ENCODE peak calls at places on chromosomes 3 and 15, in four cellular contexts. G is GM12878, E is H1, I is HepG2. V is an unnamed sample.

GRCh38 chr3:182862159-182862860 is 69.0 kb downstream of the ATP11B start:
- DNase-seq in E (no peak), I (no peak), G (no peak), V (no peak)

GRCh38 chr3:40350529-40350928 is 36.5 kb upstream of the ENTPD3 start:
- DNase-seq in E (no peak), I (no peak), G (no peak), V (no peak)

GRCh38 chr3:153927107-153927506 is 194.1 kb upstream of the ARHGEF26 start:
- DNase-seq in G (peak), E (no peak), I (no peak), V (peak)

GRCh38 chr3:172666873-172667694 is 43.8 kb downstream of the NCEH1 start:
- DNase-seq in I (peak), E (no peak), G (no peak), V (peak)

GRCh38 chr3:78244136-78244535 is 1204.2 kb downstream of the ROBO2 start:
- DNase-seq in G (no peak), E (no peak), I (no peak), V (no peak)

GRCh38 chr15:82045179-82045891 is 483 bp downstream of the MEX3B start:
- DNase-seq in I (no peak), E (no peak), G (no peak), V (peak)

GRCh38 chr3:134430950-134431445 is 54.8 kb downstream of the ANAPC13 start:
- DNase-seq in E (no peak), I (no peak), G (no peak), V (no peak)

GRCh38 chr3:59006791-59007517 is 42.9 kb downstream of the CFAP20DC start:
- DNase-seq in E (no peak), G (no peak), I (no peak), V (no peak)

GRCh38 chr15:58221591-58222241 is 83.5 kb downstream of the AQP9 start:
- DNase-seq in E (no peak), G (no peak), I (peak), V (peak)

GRCh38 chr3:130699765-130700164 is 46.9 kb downstream of the PIK3R4 start:
- DNase-seq in E (no peak), I (peak), G (no peak), V (peak)

GRCh38 chr3:157135671-157136396 is 24.1 kb downstream of the CCNL1 start:
- DNase-seq in E (no peak), G (no peak), I (peak), V (no peak)
- TF ChIP-seq SP1 in E (no peak), G (no peak), I (no peak), V (no peak)

DNA sequence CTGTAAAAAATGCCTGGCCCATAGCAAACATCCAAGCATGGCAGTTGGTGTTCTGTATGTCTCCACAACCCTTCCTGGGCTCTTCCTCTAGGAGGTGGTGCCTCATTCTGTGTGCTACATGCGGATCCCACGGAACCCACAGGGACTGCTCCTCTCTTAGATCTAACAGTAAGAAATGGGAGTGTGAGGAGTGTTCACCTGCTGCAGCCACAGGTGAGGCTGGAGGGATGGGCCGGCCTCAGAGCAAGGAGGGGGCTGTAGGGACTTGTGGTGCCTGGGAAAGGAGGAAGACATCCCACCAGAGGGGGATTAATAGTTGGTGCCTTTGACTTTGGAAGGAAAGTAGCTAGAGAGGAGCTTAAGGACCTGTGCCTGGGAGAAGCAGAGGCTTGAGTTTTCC is 22.2 kb downstream of the SEMA3G start:
- DNase-seq in E (no peak), G (no peak), I (no peak), V (no peak)
- TF ChIP-seq SUZ12 in E (no peak), G (no peak), I (no peak), V (no peak)

DNA sequence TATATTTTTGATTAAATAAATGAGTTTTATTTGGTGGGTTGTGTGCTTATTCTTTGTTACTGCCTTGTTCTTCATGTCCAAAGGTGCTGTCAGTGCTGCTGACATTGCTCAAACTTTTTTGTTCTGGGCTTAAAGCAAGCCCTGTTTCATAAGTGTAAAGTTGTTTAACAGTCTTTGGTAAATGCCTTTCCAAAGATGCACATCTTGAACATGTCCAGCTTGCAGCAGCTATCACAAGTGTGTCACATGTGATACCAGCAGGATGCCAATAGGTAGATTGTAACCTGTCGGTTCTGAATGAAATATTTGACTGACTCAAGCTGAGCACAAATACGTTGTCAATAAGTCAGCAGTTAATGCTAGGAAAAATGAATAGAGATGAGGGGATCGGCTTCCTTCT is 986.3 kb downstream of the TUSC7 start:
- DNase-seq in I (no peak), G (no peak), E (no peak), V (no peak)
- TF ChIP-seq SP1 in I (no peak), G (no peak), E (no peak), V (no peak)

GRCh38 chr15:26260517-26261133 is 397.5 kb upstream of the ATP10A start:
- DNase-seq in E (peak), I (peak), G (no peak), V (peak)
- TF ChIP-seq SUZ12 in E (no peak), I (no peak), G (no peak), V (no peak)

DNA sequence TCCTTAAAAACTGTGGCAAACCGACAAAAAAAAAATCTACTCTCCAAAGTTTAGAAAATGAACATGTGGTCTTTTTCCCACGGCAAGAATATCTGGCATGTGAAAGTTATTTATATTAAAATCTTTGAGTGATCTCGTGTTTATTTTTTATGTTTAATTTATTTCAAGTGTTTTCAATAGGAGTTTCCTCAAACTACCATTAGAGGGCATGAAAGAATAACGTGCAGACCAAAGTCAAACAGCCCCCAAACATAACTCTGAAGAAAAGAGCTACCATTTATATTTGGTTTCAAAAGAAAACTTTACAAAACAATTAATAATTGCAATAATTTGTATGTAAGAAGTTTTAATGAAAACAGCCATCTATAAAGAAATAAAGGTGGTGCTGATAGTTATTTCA is 286.3 kb downstream of the ZIC4 start:
- DNase-seq in I (peak), G (no peak), E (no peak), V (peak)
- TF ChIP-seq SP1 in I (no peak), G (no peak), E (no peak), V (no peak)

GRCh38 chr15:42785569-42785968 is 48.6 kb upstream of the CDAN1 start:
- DNase-seq in I (no peak), G (no peak), E (no peak), V (no peak)
- TF ChIP-seq SUZ12 in I (no peak), G (no peak), E (no peak), V (no peak)

GRCh38 chr15:77548608-77549551 is 83.8 kb downstream of the LINGO1 start:
- DNase-seq in I (no peak), E (no peak), G (no peak), V (no peak)

GRCh38 chr15:77549552-77550274 is 83.0 kb downstream of the LINGO1 start:
- DNase-seq in I (no peak), E (no peak), G (no peak), V (no peak)

GRCh38 chr15:77547801-77548607 is 84.7 kb downstream of the LINGO1 start:
- DNase-seq in I (no peak), G (no peak), E (no peak), V (no peak)

GRCh38 chr15:77552066-77552465 is 80.6 kb downstream of the LINGO1 start:
- DNase-seq in I (no peak), G (no peak), E (no peak), V (no peak)

GRCh38 chr15:77550275-77551251 is 82.1 kb downstream of the LINGO1 start:
- DNase-seq in G (no peak), E (no peak), I (no peak), V (no peak)
- TF ChIP-seq SP1 in G (no peak), E (no peak), I (no peak), V (no peak)

GRCh38 chr3:145981057-145981456 is 179.9 kb downstream of the PLOD2 start:
- DNase-seq in G (no peak), I (no peak), E (no peak), V (no peak)

GRCh38 chr3:145983101-145983500 is 177.9 kb downstream of the PLOD2 start:
- DNase-seq in G (no peak), I (no peak), E (no peak), V (no peak)
- TF ChIP-seq SUZ12 in G (no peak), I (no peak), E (no peak), V (no peak)